ENCODE peak calls at places on chromosomes 4 and X, in six cellular contexts. Y is H1; S is bronchial epithelial cell; N is brain microvascular endothelial cell; U is lower leg skin; Z is CD8-positive, alpha-beta T cell. E is an unnamed sample.

GRCh38 chr4:7902101-7902553 is 37.5 kb downstream of the AFAP1 start:
- DNase-seq in U (no peak), S (no peak), N (no peak), Z (no peak), Y (no peak), E (no peak)

GRCh38 chrX:13208281-13208935 is 111.4 kb downstream of the ATXN3L start:
- DNase-seq in U (no peak), Y (no peak), S (no peak), N (no peak), Z (no peak), E (no peak)

GRCh38 chr4:150578745-150579470 is 3.0 kb upstream of the MAB21L2 start:
- DNase-seq in N (no peak), Z (no peak), U (no peak), Y (no peak), S (no peak), E (no peak)

GRCh38 chr4:78756721-78757120 is 19.4 kb upstream of the BMP2K start:
- DNase-seq in S (no peak), U (no peak), Z (no peak), Y (no peak), N (no peak), E (no peak)

GRCh38 chr4:174230148-174230547 is 53.3 kb downstream of the FBXO8 start:
- DNase-seq in S (no peak), Z (no peak), N (no peak), U (no peak), Y (no peak), E (no peak)

GRCh38 chr4:113446019-113446418 is 315.5 kb downstream of the CAMK2D start:
- DNase-seq in Y (no peak), N (no peak), U (no peak), Z (no peak), S (peak; percentile 99), E (no peak)

GRCh38 chr4:78560296-78560963 is 8.9 kb downstream of the ANXA3 start:
- DNase-seq in Y (no peak), Z (no peak), N (peak; percentile 90), S (peak; percentile 91), U (no peak), E (no peak)

GRCh38 chr4:11293866-11294265 is 134.8 kb downstream of the HS3ST1 start:
- DNase-seq in N (no peak), S (peak; percentile 54), Z (no peak), Y (no peak), U (no peak), E (no peak)

GRCh38 chr4:161206528-161207080 is 957.2 kb downstream of the FSTL5 start:
- DNase-seq in N (no peak), Y (no peak), S (no peak), U (no peak), Z (no peak), E (no peak)

GRCh38 chr4:95049838-95050237 is 292.1 kb downstream of the BMPR1B start:
- DNase-seq in Y (no peak), N (no peak), U (no peak), Z (no peak), S (no peak), E (no peak)

GRCh38 chrX:72045552-72046277 is 86.0 kb downstream of the RTL5 start:
- DNase-seq in U (no peak), N (no peak), S (peak; percentile 77), Y (no peak), Z (no peak), E (no peak)

GRCh38 chrX:56228914-56229313 is 3.2 kb upstream of the KLF8 start:
- DNase-seq in Z (no peak), S (peak; percentile 18), Y (no peak), U (no peak), N (no peak), E (no peak)

GRCh38 chr4:82555279-82555678 is 6.5 kb downstream of the TMEM150C start:
- DNase-seq in S (no peak), Y (no peak), U (no peak), N (no peak), Z (no peak), E (no peak)

GRCh38 chrX:39194673-39195072 is 393.4 kb downstream of the MID1IP1 start:
- DNase-seq in S (no peak), Y (no peak), U (peak; percentile 69), N (no peak), Z (no peak), E (no peak)

GRCh38 chr4:20370284-20370683 is 118.6 kb downstream of the SLIT2 start:
- DNase-seq in Y (no peak), N (peak; percentile 5), U (no peak), Z (no peak), S (no peak), E (no peak)

GRCh38 chr4:122830392-122831095 is 3.9 kb downstream of the FGF2 start:
- DNase-seq in N (no peak), Y (no peak), Z (no peak), U (no peak), S (no peak), E (no peak)

GRCh38 chr4:6044276-6044675 is 26.0 kb upstream of the C4orf50 start:
- DNase-seq in U (no peak), Z (no peak), N (no peak), S (no peak), Y (no peak), E (no peak)

GRCh38 chrX:39705299-39705698 is 392.5 kb downstream of the BCOR start:
- DNase-seq in S (peak; percentile 80), Z (no peak), N (peak; percentile 74), Y (no peak), U (peak; percentile 90), E (no peak)

GRCh38 chr4:92064574-92064973 is 239.2 kb upstream of the GRID2 start:
- DNase-seq in Y (no peak), N (no peak), U (no peak), Z (no peak), S (no peak), E (no peak)

GRCh38 chr4:92059615-92060014 is 244.2 kb upstream of the GRID2 start:
- DNase-seq in Z (no peak), N (no peak), S (no peak), U (no peak), Y (no peak), E (no peak)

DNA sequence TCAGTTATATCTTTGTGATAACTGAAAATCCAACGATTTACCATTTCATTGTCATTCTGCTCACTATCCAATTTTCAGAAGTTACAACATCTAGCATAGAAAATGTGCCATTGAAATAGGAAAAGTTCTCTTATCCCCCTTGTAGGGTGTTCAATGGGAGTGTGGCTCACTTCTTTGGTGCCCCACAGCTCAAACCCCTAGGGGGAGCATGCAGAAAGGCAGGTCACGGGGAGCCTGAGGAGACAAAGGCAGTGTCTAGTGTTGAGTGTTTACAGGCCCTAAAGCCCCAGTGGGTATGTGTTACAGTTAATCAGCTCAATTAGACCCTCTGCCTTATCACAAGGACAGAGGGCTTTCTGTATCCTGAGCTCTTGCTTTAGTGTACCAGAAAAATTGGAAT is 243.4 kb upstream of the GRID2 start:
- DNase-seq in S (no peak), N (no peak), U (no peak), Y (no peak), Z (no peak), E (no peak)
- TF ChIP-seq CTCF in S (no peak), N (no peak), U (no peak), Y (no peak), Z (no peak), E (no peak)

DNA sequence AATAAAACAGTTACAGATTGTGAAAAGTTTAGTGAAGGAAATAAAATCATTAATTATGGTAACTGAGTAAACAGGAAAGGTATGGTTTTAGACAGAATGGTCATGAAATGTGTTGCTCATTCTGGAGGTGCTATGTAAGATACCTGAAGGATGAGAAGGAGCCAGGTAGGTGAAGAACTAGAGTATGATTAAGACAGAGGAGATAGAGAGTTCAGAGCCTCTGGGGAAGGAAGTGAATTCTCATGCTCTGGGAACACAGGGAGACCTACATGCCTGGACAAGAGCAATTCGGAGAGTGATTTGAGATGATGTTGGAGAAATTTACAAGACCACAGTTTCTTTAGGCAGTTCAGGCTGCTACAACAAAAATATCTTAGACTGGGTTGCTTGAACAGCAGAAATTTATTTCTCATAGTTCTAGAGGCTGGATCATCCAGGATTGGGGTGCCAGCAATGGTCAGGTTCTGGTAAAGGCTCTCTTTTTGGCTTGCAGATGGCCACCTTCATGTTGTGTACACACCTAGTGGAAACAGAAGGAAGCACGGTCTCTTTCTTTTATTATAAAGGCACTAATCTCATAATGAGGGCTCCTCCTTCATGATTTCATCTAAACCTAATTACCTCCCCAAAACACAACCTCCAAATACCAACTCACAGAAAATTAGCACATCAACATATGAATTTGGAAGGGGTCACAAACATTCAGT is 1416.1 kb downstream of the PCDH7 start:
- DNase-seq in U (no peak), S (peak; percentile 98), N (no peak), Z (no peak), Y (no peak), E (no peak)
- TF ChIP-seq CTCF in U (no peak), S (peak; percentile 44), N (peak; percentile 16), Z (no peak), Y (no peak), E (no peak)

DNA sequence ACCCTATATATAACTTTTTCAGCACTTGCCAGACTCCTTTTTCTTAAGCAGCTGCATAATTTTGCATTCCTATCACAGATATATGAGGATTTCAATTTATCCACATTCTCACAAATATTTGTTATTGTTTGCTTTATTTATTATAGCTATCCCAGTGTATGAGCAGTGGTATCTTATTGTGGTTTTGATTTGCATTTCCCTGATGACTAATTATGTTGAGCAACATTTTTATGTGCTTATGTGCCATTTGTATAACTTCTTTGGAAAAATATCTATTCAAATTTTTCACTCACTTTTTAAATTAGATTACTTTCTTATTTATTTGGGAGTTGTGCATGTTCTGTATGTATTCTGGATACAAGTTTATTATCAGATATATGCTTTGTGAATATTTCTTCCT is 361.9 kb downstream of the KCTD8 start:
- DNase-seq in S (peak; percentile 39), Z (no peak), Y (no peak), N (no peak), U (no peak), E (no peak)
- TF ChIP-seq CTCF in S (no peak), Z (no peak), Y (no peak), N (no peak), U (no peak), E (no peak)

GRCh38 chr4:102608190-102608589 is 107.0 kb downstream of the NFKB1 start:
- DNase-seq in S (peak; percentile 77), Y (no peak), Z (no peak), N (peak; percentile 32), U (no peak), E (no peak)

GRCh38 chr4:102612195-102612594 is 111.0 kb downstream of the NFKB1 start:
- DNase-seq in S (peak; percentile 87), U (no peak), N (no peak), Z (no peak), Y (no peak), E (no peak)

GRCh38 chr4:102610476-102610875 is 109.3 kb downstream of the NFKB1 start:
- DNase-seq in U (no peak), N (no peak), Z (no peak), S (no peak), Y (no peak), E (no peak)

GRCh38 chr4:102612824-102613366 is 111.7 kb downstream of the NFKB1 start:
- DNase-seq in Y (no peak), U (no peak), Z (peak; percentile 52), N (no peak), S (peak; percentile 91), E (no peak)

DNA sequence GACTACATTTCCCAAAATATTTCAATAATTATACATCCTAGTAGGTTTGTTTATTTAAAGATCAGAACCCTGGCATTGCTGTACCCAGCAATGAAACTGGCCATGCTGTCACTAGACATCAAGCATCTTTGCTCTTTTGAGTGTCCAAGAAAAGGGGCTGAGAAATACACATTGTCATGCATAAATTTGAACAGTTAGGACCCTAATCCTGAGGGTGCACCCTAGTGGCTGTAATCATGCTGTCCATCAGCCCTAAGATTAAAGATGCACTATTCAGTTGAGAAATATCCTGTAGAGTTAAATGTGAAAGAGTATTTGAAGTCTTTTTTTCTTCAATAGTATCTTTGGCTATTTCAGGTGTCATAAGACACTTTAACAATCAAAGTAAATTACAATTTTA is 108.8 kb downstream of the NFKB1 start:
- DNase-seq in U (no peak), Z (no peak), S (no peak), Y (no peak), N (peak; percentile 19), E (no peak)
- TF ChIP-seq CTCF in U (no peak), Z (no peak), S (no peak), Y (no peak), N (peak; percentile 66), E (no peak)

E was measured in omental fat pad.